ENCODE peak calls at places on chromosomes 5 and 9, in four cellular contexts. U is GM23248, W is IMR-90, L is neural progenitor cell. E is an unnamed sample.
A peak's percentile ranks its signal among the peaks of the same experiment; 100 is the strongest.

GRCh38 chr5:181099453-181100086 is 31.4 kb downstream of the OR2V1 start:
- DNase-seq in U (no peak), W (no peak), L (no peak), E (no peak)

GRCh38 chr5:139276426-139276825 is 17.1 kb upstream of the MATR3 start:
- DNase-seq in U (no peak), W (no peak), L (no peak), E (no peak)

GRCh38 chr9:86594724-86595123 is 240.5 kb upstream of the TUT7 start:
- DNase-seq in L (no peak), U (no peak), W (no peak), E (no peak)

GRCh38 chr9:14561929-14562386 is 131.3 kb downstream of the ZDHHC21 start:
- DNase-seq in L (peak; percentile 53), U (no peak), W (no peak), E (no peak)

GRCh38 chr5:109455598-109456096 is 45.9 kb upstream of the PJA2 start:
- DNase-seq in L (no peak), W (peak; percentile 98), U (peak; percentile 98), E (peak; percentile 90)

GRCh38 chr9:37266630-37267029 is 146.3 kb downstream of the ZCCHC7 start:
- DNase-seq in L (no peak), U (no peak), W (no peak), E (no peak)

GRCh38 chr5:117872798-117873368 is 1115.5 kb downstream of the DTWD2 start:
- DNase-seq in U (no peak), L (no peak), W (no peak), E (no peak)

GRCh38 chr5:150582281-150582791 is 58.1 kb upstream of the SYNPO start:
- DNase-seq in W (peak; percentile 69), L (peak; percentile 59), U (no peak), E (no peak)

GRCh38 chr9:114033397-114034103 is 44.5 kb downstream of the AMBP start:
- DNase-seq in L (peak; percentile 61), U (no peak), W (no peak), E (peak; percentile 66)

GRCh38 chr9:104903609-104904008 is 24.3 kb downstream of the ABCA1 start:
- DNase-seq in L (no peak), W (peak; percentile 76), U (peak; percentile 67), E (peak; percentile 88)

GRCh38 chr9:104900871-104901270 is 27.1 kb downstream of the ABCA1 start:
- DNase-seq in U (no peak), W (no peak), L (no peak), E (no peak)

GRCh38 chr9:104896131-104896530 is 31.8 kb downstream of the ABCA1 start:
- DNase-seq in W (peak; percentile 53), L (no peak), U (no peak), E (no peak)

GRCh38 chr9:104899759-104900247 is 28.2 kb downstream of the ABCA1 start:
- DNase-seq in L (no peak), W (no peak), U (no peak), E (no peak)

DNA sequence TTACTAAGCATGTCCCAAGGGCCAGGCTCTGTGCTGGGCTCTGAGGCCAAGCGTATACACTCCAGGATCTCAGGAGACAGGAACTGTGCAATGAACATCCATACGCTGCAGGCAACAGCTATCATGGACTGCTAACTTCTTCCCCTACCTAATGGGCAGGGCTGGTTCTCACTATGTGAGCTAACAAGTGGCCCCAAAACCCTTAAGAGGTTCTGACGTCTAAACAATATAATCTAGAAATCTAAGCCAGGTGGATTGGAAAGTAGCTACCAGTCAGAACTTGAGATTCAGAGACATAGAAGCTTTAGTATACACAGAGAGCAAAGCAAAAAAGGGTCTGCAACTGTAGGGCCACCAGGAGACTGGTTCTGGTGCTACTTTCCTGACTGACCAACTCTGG is 27.6 kb downstream of the ABCA1 start:
- DNase-seq in L (no peak), U (no peak), W (no peak), E (no peak)
- H3K4me1 ChIP-seq in L (peaks cover 32% of the 10 kb centered on the region), U (peaks cover 14% of the 10 kb centered on the region), W (peaks cover 18% of the 10 kb centered on the region), E (peaks cover 12% of the 10 kb centered on the region)

GRCh38 chr5:32099486-32100035 is 74.6 kb downstream of the GOLPH3 start:
- DNase-seq in L (no peak), W (no peak), U (no peak), E (no peak)
- H3K27ac ChIP-seq in L (no peak overlapping the region), W (no peak overlapping the region), U (no peak overlapping the region), E (no peak overlapping the region)

DNA sequence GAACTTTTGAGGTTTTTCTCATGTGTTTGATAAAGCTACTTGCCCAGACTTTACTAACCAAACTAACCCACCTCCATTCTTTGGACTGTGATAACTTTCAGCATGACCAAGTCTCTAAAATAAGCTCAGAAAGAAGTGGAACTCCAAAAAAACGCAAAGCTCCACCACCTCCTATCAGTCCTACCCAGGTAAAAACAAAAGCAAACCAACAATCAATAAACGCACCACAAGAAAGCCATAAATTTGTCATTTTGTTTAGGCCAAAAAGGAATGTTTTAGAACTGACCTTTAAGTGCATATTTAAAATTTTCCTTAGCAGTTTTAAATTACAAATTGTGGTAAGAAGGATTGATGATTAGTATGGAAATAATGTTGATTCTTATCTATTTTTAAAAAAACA is 25.5 kb upstream of the TTC23L start:
- DNase-seq in W (no peak), L (no peak), U (no peak), E (no peak)
- H2AFZ ChIP-seq in W (no peak overlapping the region), L (no peak overlapping the region), U (no peak overlapping the region), E (no peak overlapping the region)

DNA sequence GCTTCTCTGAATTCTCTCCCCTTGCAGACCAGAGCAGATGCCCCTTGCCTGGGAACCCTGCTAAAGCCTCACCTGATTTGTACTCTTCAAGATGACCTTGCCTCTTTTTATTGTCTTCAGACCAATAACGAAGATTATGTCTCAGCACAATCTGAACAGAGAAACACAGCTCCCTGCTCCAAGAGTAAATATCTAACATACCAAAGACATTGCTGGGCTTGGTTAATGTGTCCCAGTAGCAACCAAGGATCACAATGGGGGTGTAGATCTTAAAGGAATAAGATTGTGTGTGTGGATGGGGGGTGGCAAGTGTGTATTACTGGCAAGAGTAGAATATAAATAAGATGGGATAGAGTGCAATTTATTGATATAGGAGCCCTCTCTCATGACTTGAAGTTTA is 67.6 kb upstream of the LHFPL2 start:
- DNase-seq in L (no peak), U (peak; percentile 71), W (peak; percentile 67), E (peak; percentile 73)
- H3K4me1 ChIP-seq in L (peaks cover 14% of the 10 kb centered on the region), U (peaks cover 20% of the 10 kb centered on the region), W (peaks cover 29% of the 10 kb centered on the region), E (peaks cover 14% of the 10 kb centered on the region)

DNA sequence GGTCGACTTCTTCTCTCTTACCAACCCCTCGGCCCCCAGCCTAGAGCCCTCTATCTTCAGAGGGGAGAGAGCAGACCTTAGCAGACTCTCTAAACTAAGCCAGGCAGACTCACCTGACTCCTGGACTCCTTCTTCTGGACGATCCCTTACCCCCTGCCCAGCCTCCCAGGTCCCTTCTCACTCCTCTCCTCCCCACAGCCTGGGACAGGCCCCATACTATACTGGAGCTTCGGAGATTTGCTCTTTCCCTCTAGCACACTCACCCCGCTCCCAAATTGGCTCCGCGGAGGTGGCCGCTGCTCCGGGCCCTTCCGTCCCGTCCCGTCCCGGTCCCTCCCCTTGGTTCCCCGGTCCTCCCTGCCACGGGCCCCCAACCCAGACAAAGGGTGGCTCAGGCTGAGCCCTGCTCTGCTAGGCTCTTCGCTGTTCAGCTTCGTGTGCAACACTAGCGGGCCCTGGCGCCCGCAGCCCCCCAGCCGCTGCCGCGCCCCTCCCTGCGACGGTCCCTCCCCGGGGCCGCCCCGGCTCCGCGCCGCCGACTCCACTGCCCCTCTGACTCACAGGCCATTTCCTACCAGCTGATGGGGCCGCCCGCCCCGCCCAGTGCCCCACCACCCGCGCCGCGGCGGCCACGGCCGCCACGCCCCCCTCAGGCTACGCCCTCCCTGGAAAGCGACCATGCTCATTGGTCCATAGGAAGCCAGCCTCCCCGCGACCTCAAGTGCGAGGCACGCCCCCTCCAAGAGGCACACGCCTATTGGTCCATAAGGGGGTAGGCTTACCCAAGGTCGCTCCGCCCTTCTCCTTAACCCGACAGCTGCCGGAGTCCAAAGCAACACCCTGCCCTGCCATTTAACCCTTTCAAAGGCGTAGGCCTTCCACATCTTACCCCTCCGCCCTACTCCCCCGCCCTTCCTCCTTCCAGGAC is 4.4 kb downstream of the ATOSB start:
- DNase-seq in W (peak; percentile 99), L (peak; percentile 100), U (peak; percentile 100), E (peak; percentile 99)
- H3K27ac ChIP-seq in W (peak overlapping the region; percentile 87), L (no peak overlapping the region), U (peak overlapping the region; percentile 98), E (peak overlapping the region; percentile 90)

E was measured in osteoblast.